ENCODE peak calls at places on chromosomes 11 and 22, in four cellular contexts. One of them, this sample, is unnamed.

GRCh38 chr11:75558939-75559843 is 2.9 kb upstream of the SERPINH1 start:
- DNase-seq in coronary artery: no peak
- DNase-seq in heart right ventricle: peak; percentile 38
- DNase-seq in natural killer cell: no peak
- DNase-seq in this sample: no peak

GRCh38 chr22:45977003-45977395 is at the start of gene WNT7B:
- DNase-seq in heart right ventricle: no peak
- DNase-seq in natural killer cell: no peak
- DNase-seq in coronary artery: no peak
- DNase-seq in this sample: no peak

GRCh38 chr11:1208361-1209261 is 14.3 kb upstream of the MUC5B start:
- DNase-seq in heart right ventricle: no peak
- DNase-seq in coronary artery: no peak
- DNase-seq in natural killer cell: no peak
- DNase-seq in this sample: peak; percentile 67

GRCh38 chr11:94049351-94049750 is 28.2 kb downstream of the HEPHL1 start:
- DNase-seq in coronary artery: no peak
- DNase-seq in heart right ventricle: no peak
- DNase-seq in natural killer cell: no peak
- DNase-seq in this sample: no peak

GRCh38 chr22:35842954-35843353 is 125.3 kb downstream of the APOL5 start:
- DNase-seq in heart right ventricle: no peak
- DNase-seq in coronary artery: no peak
- DNase-seq in natural killer cell: no peak
- DNase-seq in this sample: no peak

GRCh38 chr11:117809236-117810055 is 12.4 kb upstream of the DSCAML1 start:
- DNase-seq in heart right ventricle: peak; percentile 77
- DNase-seq in coronary artery: no peak
- DNase-seq in natural killer cell: no peak
- DNase-seq in this sample: no peak

GRCh38 chr22:39646614-39647210 is 76.2 kb downstream of the CACNA1I start:
- DNase-seq in coronary artery: no peak
- DNase-seq in natural killer cell: no peak
- DNase-seq in heart right ventricle: no peak
- DNase-seq in this sample: no peak

GRCh38 chr22:22009661-22010060 is 27.1 kb upstream of the TOP3B start:
- DNase-seq in natural killer cell: no peak
- DNase-seq in heart right ventricle: no peak
- DNase-seq in coronary artery: no peak
- DNase-seq in this sample: no peak

GRCh38 chr22:30705710-30706651 is 11.3 kb downstream of the OSBP2 start:
- DNase-seq in coronary artery: no peak
- DNase-seq in natural killer cell: no peak
- DNase-seq in heart right ventricle: no peak
- DNase-seq in this sample: no peak

GRCh38 chr11:63557548-63557947 is 5.6 kb downstream of the PLAAT2 start:
- DNase-seq in coronary artery: no peak
- DNase-seq in natural killer cell: no peak
- DNase-seq in heart right ventricle: no peak
- DNase-seq in this sample: no peak

GRCh38 chr11:47078751-47079524 is 97.7 kb downstream of the ARFGAP2 start:
- DNase-seq in natural killer cell: no peak
- DNase-seq in heart right ventricle: no peak
- DNase-seq in coronary artery: no peak
- DNase-seq in this sample: no peak

GRCh38 chr11:4677948-4678347 is 19.7 kb downstream of the OR51E2 start:
- DNase-seq in heart right ventricle: no peak
- DNase-seq in natural killer cell: no peak
- DNase-seq in coronary artery: no peak
- DNase-seq in this sample: no peak

GRCh38 chr22:29277927-29278326 is 9.9 kb downstream of the EWSR1 start:
- DNase-seq in natural killer cell: no peak
- DNase-seq in coronary artery: no peak
- DNase-seq in heart right ventricle: no peak
- DNase-seq in this sample: no peak

GRCh38 chr11:103609117-103610066 is 427.0 kb upstream of the DDI1 start:
- DNase-seq in heart right ventricle: no peak
- DNase-seq in natural killer cell: no peak
- DNase-seq in coronary artery: no peak
- DNase-seq in this sample: no peak

GRCh38 chr11:64225608-64226506 is at the start of the genes NUDT22 and TRPT1:
- DNase-seq in heart right ventricle: peak; percentile 93
- DNase-seq in coronary artery: peak; percentile 95
- DNase-seq in natural killer cell: peak; percentile 93
- DNase-seq in this sample: peak; percentile 93

GRCh38 chr22:50626856-50627451 is 998 bp downstream of the ARSA start:
- DNase-seq in coronary artery: no peak
- DNase-seq in heart right ventricle: no peak
- DNase-seq in natural killer cell: no peak
- DNase-seq in this sample: peak; percentile 69

GRCh38 chr11:47271961-47272661 is 2.2 kb downstream of the MADD start:
- DNase-seq in coronary artery: no peak
- DNase-seq in natural killer cell: no peak
- DNase-seq in heart right ventricle: no peak
- DNase-seq in this sample: no peak

GRCh38 chr11:96356837-96357236 is 13.8 kb upstream of the MAML2 start:
- DNase-seq in natural killer cell: no peak
- DNase-seq in coronary artery: no peak
- DNase-seq in heart right ventricle: no peak
- DNase-seq in this sample: no peak

GRCh38 chr11:94694309-94695060 is 73.7 kb upstream of the AMOTL1 start:
- DNase-seq in natural killer cell: no peak
- DNase-seq in coronary artery: no peak
- DNase-seq in heart right ventricle: no peak
- DNase-seq in this sample: no peak

GRCh38 chr11:14015711-14016110 is 53.2 kb downstream of the SPON1 start:
- DNase-seq in coronary artery: no peak
- DNase-seq in natural killer cell: no peak
- DNase-seq in heart right ventricle: no peak
- DNase-seq in this sample: no peak

GRCh38 chr22:49018601-49019000 is 809.1 kb downstream of the BRD1 start:
- DNase-seq in coronary artery: peak; percentile 41
- DNase-seq in natural killer cell: no peak
- DNase-seq in heart right ventricle: no peak
- DNase-seq in this sample: peak; percentile 52

GRCh38 chr22:37121887-37122591 is 12.5 kb upstream of the TMPRSS6 start:
- DNase-seq in heart right ventricle: no peak
- DNase-seq in coronary artery: no peak
- DNase-seq in natural killer cell: peak; percentile 80
- DNase-seq in this sample: no peak
- TF ChIP-seq CTCF in heart right ventricle: no peak
- TF ChIP-seq CTCF in coronary artery: no peak
- TF ChIP-seq CTCF in natural killer cell: no peak
- TF ChIP-seq CTCF in this sample: no peak

DNA sequence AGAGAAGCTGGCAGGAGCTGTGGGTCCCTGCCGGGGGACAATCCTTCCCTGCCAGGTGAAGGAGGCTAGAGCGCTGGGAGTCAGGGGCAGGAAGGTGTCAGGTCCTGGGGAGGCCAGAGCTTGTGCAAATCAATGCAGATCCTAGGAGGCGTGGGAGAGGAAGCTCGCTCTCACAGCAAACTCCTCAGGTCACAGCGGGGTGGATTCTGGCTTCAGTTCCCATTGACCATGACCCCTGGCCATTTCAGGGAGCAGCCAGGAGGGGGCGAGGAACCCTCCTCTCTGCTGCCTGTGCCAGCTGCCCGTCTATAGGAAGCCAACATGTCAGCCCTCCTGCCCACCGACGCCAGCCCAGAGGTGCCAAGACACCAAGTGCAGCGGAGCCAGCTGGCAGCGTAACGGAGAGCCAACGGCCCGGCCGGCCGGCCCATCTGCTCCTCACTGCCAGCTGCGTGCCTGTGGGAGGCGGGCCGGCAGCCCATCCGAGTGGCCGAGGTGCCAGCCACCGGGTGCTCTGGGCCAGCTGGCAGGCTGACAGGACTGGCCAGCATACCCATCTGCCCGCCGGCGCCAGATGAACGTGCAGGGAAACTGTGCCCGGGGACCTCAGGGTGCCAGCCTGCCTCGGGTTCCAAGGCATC is 374.9 kb downstream of the MIAT start:
- DNase-seq in coronary artery: peak; percentile 79
- DNase-seq in natural killer cell: no peak
- DNase-seq in heart right ventricle: peak; percentile 38
- DNase-seq in this sample: no peak
- TF ChIP-seq CTCF in coronary artery: no peak
- TF ChIP-seq CTCF in natural killer cell: no peak
- TF ChIP-seq CTCF in heart right ventricle: no peak
- TF ChIP-seq CTCF in this sample: peak; percentile 63

DNA sequence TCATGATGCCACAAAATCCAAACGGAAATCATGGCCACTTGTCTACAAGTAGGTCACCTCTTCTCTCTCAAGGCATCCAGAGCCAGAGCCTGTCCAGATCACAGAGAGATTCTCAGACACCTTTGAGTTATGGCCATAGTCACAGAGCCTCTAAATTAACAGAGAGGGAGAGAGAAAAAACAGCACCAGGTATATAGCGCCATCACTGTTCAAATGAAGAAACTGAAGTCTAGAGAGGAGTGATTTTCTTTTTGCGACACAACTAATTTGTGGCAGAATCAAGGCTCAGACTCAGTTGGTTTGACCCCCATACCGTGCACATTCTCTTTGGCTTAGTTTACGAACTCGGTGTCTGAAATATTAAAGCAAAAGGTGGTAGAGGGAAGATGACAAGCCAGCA is 512.9 kb downstream of the NTM start:
- DNase-seq in heart right ventricle: no peak
- DNase-seq in coronary artery: no peak
- DNase-seq in natural killer cell: no peak
- DNase-seq in this sample: no peak
- TF ChIP-seq CTCF in heart right ventricle: no peak
- TF ChIP-seq CTCF in coronary artery: no peak
- TF ChIP-seq CTCF in natural killer cell: no peak
- TF ChIP-seq CTCF in this sample: no peak

DNA sequence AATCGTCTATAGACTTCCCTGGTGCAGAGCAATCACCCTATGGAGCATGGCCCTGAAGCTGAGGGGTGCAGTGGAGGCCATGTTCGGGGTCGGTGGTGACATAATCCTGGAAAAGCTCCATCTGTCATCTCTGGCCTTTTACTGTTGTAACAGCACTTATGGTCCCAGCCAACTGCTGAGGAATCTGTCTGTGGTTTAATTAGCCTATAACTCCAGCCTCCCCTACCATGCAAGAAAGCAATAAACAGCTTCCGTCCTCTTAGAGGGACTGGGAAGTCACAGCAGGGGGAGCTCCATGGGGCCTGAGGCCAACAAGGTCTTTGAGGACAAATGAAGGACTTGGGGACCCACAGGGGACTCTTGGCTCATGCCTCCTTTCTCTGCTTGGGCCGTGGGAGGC is 159.1 kb upstream of the NECTIN1 start:
- DNase-seq in heart right ventricle: no peak
- DNase-seq in natural killer cell: no peak
- DNase-seq in coronary artery: no peak
- DNase-seq in this sample: no peak
- TF ChIP-seq CTCF in heart right ventricle: no peak
- TF ChIP-seq CTCF in natural killer cell: no peak
- TF ChIP-seq CTCF in coronary artery: no peak
- TF ChIP-seq CTCF in this sample: no peak

GRCh38 chr11:43989162-43989961 is 46.9 kb downstream of the C11orf96 start:
- DNase-seq in natural killer cell: no peak
- DNase-seq in coronary artery: peak; percentile 69
- DNase-seq in heart right ventricle: peak; percentile 79
- DNase-seq in this sample: no peak

GRCh38 chr11:43986327-43986726 is 43.9 kb downstream of the C11orf96 start:
- DNase-seq in heart right ventricle: no peak
- DNase-seq in coronary artery: peak; percentile 35
- DNase-seq in natural killer cell: no peak
- DNase-seq in this sample: no peak

GRCh38 chr11:43987384-43988039 is 45.1 kb downstream of the C11orf96 start:
- DNase-seq in coronary artery: peak; percentile 96
- DNase-seq in heart right ventricle: peak; percentile 93
- DNase-seq in natural killer cell: no peak
- DNase-seq in this sample: no peak

GRCh38 chr11:43986881-43987280 is 44.4 kb downstream of the C11orf96 start:
- DNase-seq in coronary artery: no peak
- DNase-seq in heart right ventricle: no peak
- DNase-seq in natural killer cell: no peak
- DNase-seq in this sample: no peak

DNA sequence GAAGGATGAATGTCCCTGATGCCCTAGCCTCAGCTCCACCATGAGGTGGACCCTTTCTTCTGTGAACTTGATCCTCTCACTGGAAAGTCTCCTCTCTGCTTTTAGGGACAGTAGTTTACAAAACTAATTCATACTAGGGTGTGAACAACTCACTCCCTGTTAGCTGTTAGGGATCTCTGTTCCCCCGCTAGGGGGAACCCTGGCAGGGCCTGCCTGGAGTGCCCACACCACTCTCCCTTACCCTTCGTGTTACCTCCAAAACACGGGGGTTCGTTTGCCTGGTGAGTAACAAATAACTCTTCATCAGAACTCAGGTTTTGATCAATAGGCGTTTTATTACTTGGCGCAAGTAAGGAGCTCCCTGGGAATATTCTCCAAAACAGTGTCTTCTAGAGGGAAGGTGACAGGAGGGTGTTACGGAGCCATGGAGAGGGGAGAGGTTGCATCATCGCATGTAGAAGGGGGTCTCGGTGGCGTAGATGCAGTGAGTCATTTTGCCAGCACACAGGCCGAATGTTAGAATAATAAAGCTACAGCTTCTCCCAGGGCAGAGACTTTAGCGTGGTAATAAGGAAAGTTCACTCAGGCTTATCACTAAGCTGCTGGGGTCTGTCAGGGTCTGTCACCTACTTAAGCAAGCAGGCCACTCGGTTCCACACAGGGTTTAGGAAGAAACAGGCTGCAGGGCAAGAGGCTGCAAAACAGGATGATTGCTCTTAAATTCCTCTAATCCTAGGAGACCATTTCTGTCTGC is 45.8 kb downstream of the C11orf96 start:
- DNase-seq in natural killer cell: no peak
- DNase-seq in heart right ventricle: no peak
- DNase-seq in coronary artery: peak; percentile 56
- DNase-seq in this sample: no peak
- TF ChIP-seq CTCF in natural killer cell: no peak
- TF ChIP-seq CTCF in heart right ventricle: no peak
- TF ChIP-seq CTCF in coronary artery: no peak
- TF ChIP-seq CTCF in this sample: no peak

This sample was measured in type B pancreatic cell.